ENCODE peak calls at places on chromosome 5, in eight cellular contexts. S, P, X, B, I, C, M and Q are unnamed samples.

GRCh38 chr5:78538240-78538850 is 110.2 kb downstream of the LHFPL2 start:
- DNase-seq in S (no peak), P (no peak), X (peak; percentile 40), B (no peak), I (no peak), C (no peak), M (no peak), Q (no peak)

GRCh38 chr5:146675700-146676099 is 159.7 kb upstream of the GPR151 start:
- DNase-seq in S (no peak), P (no peak), X (no peak), B (no peak), I (no peak), C (no peak), M (no peak), Q (no peak)

GRCh38 chr5:40150896-40151295 is 528.8 kb upstream of the PTGER4 start:
- DNase-seq in S (no peak), P (no peak), X (no peak), B (no peak), I (no peak), C (no peak), M (no peak), Q (no peak)

GRCh38 chr5:159052282-159053011 is 47.3 kb downstream of the EBF1 start:
- DNase-seq in S (no peak), P (no peak), X (no peak), B (no peak), I (no peak), C (no peak), M (no peak), Q (no peak)

GRCh38 chr5:143014017-143014651 is 244.0 kb downstream of the ARHGAP26 start:
- DNase-seq in S (no peak), P (peak; percentile 12), X (no peak), B (no peak), I (no peak), C (peak; percentile 79), M (no peak), Q (no peak)

GRCh38 chr5:172102251-172102870 is 85.7 kb downstream of the STK10 start:
- DNase-seq in S (no peak), P (no peak), X (no peak), B (no peak), I (no peak), C (no peak), M (no peak), Q (no peak)

GRCh38 chr5:109192543-109193281 is 217.1 kb downstream of the PJA2 start:
- DNase-seq in S (no peak), P (no peak), X (no peak), B (no peak), I (no peak), C (no peak), M (no peak), Q (no peak)

GRCh38 chr5:179171251-179171815 is 111.2 kb downstream of the ZNF354C start:
- DNase-seq in S (no peak), P (no peak), X (no peak), B (no peak), I (no peak), C (peak; percentile 46), M (no peak), Q (no peak)

GRCh38 chr5:31556461-31556860 is 24.4 kb downstream of the C5orf22 start:
- DNase-seq in S (no peak), P (no peak), X (no peak), B (peak; percentile 18), I (no peak), C (no peak), M (no peak), Q (no peak)

GRCh38 chr5:93236807-93237421 is 344.1 kb downstream of the NR2F1-AS1 start:
- DNase-seq in S (no peak), P (no peak), X (no peak), B (peak; percentile 40), I (no peak), C (no peak), M (no peak), Q (no peak)

GRCh38 chr5:93583799-93584530 is 943 bp downstream of the NR2F1 start:
- DNase-seq in S (peak; percentile 70), P (no peak), X (peak; percentile 71), B (peak; percentile 73), I (no peak), C (peak; percentile 90), M (no peak), Q (no peak)

GRCh38 chr5:42242210-42242609 is 181.0 kb upstream of the GHR start:
- DNase-seq in S (no peak), P (no peak), X (no peak), B (no peak), I (no peak), C (no peak), M (no peak), Q (no peak)

GRCh38 chr5:116379306-116379705 is 195.3 kb downstream of the SEMA6A start:
- DNase-seq in S (no peak), P (no peak), X (no peak), B (no peak), I (no peak), C (no peak), M (no peak), Q (no peak)

GRCh38 chr5:442335-443238 is at the start of gene EXOC3:
- DNase-seq in S (peak; percentile 97), P (peak; percentile 70), X (peak; percentile 86), B (peak; percentile 76), I (no peak), C (peak; percentile 93), M (no peak), Q (peak; percentile 70)

GRCh38 chr5:31664566-31664965 is 25.6 kb downstream of the PDZD2 start:
- DNase-seq in S (no peak), P (no peak), X (no peak), B (no peak), I (no peak), C (no peak), M (no peak), Q (no peak)

GRCh38 chr5:83567741-83568530 is 96.4 kb downstream of the VCAN start:
- DNase-seq in S (peak; percentile 78), P (no peak), X (no peak), B (peak; percentile 81), I (peak; percentile 36), C (no peak), M (peak; percentile 82), Q (no peak)

GRCh38 chr5:17065468-17065867 is 129.4 kb upstream of the MYO10 start:
- DNase-seq in S (no peak), P (no peak), X (no peak), B (no peak), I (no peak), C (no peak), M (no peak), Q (no peak)

GRCh38 chr5:177301503-177302165 is 1.9 kb downstream of the RAB24 start:
- DNase-seq in S (no peak), P (no peak), X (peak; percentile 65), B (no peak), I (no peak), C (no peak), M (no peak), Q (peak; percentile 96)

GRCh38 chr5:145797336-145797735 is 37.8 kb downstream of the PRELID2 start:
- DNase-seq in S (no peak), P (no peak), X (no peak), B (peak; percentile 40), I (no peak), C (no peak), M (no peak), Q (no peak)

GRCh38 chr5:179585903-179586511 is 35.7 kb downstream of the RUFY1 start:
- DNase-seq in S (no peak), P (no peak), X (no peak), B (no peak), I (no peak), C (no peak), M (no peak), Q (no peak)

GRCh38 chr5:175895701-175896102 is 24.3 kb downstream of the CPLX2 start:
- DNase-seq in S (no peak), P (no peak), X (no peak), B (no peak), I (no peak), C (no peak), M (no peak), Q (no peak)

GRCh38 chr5:1431021-1431811 is 14.0 kb downstream of the SLC6A3 start:
- DNase-seq in S (no peak), P (no peak), X (peak; percentile 60), B (no peak), I (no peak), C (peak; percentile 70), M (no peak), Q (peak; percentile 76)

GRCh38 chr5:37789991-37790390 is 49.9 kb downstream of the GDNF start:
- DNase-seq in S (peak; percentile 65), P (no peak), X (no peak), B (no peak), I (no peak), C (no peak), M (no peak), Q (no peak)

GRCh38 chr5:134113908-134114875 is at the start of gene TCF7:
- DNase-seq in S (peak; percentile 97), P (peak; percentile 67), X (peak; percentile 86), B (peak; percentile 78), I (no peak), C (peak; percentile 94), M (peak; percentile 43), Q (no peak)

GRCh38 chr5:147439253-147439652 is 70.6 kb downstream of the DPYSL3 start:
- DNase-seq in S (peak; percentile 61), P (no peak), X (no peak), B (peak; percentile 37), I (no peak), C (no peak), M (no peak), Q (no peak)

GRCh38 chr5:124825250-124825982 is 79.0 kb upstream of the ZNF608 start:
- DNase-seq in S (no peak), P (no peak), X (no peak), B (no peak), I (no peak), C (no peak), M (no peak), Q (no peak)